ENCODE peak calls at places on chromosomes 13 and 19, in ten cellular contexts. One of them, this sample, is unnamed.

GRCh38 chr19:7292950-7293794 is 1.0 kb downstream of the INSR start:
- DNase-seq in COR-L47: no peak
- DNase-seq in activated CD4-positive, alpha-beta T cell treated with anti-CD3 and anti-CD28 coated beads, Interleukin-2, amount 50 U/mL, for 24 hours: no peak
- DNase-seq in non-pigmented ciliary epithelial cell: no peak
- DNase-seq in activated naive CD4-positive, alpha-beta T cell treated with anti-CD3 and anti-CD28 coated beads for 36 hours: peak
- DNase-seq in stimulated activated CD8-positive, alpha-beta memory T cell treated with anti-CD3 and anti-CD28 coated beads, Interleukin-4, amount 100 ng/mL, for 4 hours: no peak
- DNase-seq in stimulated activated naive CD8-positive, alpha-beta T cell treated with anti-CD3 and anti-CD28 coated beads, Interleukin-15, Interleukin-2, amounts not matched to agents 100 U/mL and 50 U/mL, for 24 hours: peak
- DNase-seq in retinal pigment epithelial cell: no peak
- DNase-seq in AG09309: no peak
- DNase-seq in H54: no peak
- DNase-seq in this sample: no peak

GRCh38 chr13:69904784-69905183 is 202.8 kb upstream of the ATXN8OS start:
- DNase-seq in COR-L47: no peak
- DNase-seq in activated CD4-positive, alpha-beta T cell treated with anti-CD3 and anti-CD28 coated beads, Interleukin-2, amount 50 U/mL, for 24 hours: no peak
- DNase-seq in non-pigmented ciliary epithelial cell: no peak
- DNase-seq in activated naive CD4-positive, alpha-beta T cell treated with anti-CD3 and anti-CD28 coated beads for 36 hours: no peak
- DNase-seq in stimulated activated CD8-positive, alpha-beta memory T cell treated with anti-CD3 and anti-CD28 coated beads, Interleukin-4, amount 100 ng/mL, for 4 hours: no peak
- DNase-seq in stimulated activated naive CD8-positive, alpha-beta T cell treated with anti-CD3 and anti-CD28 coated beads, Interleukin-15, Interleukin-2, amounts not matched to agents 100 U/mL and 50 U/mL, for 24 hours: no peak
- DNase-seq in retinal pigment epithelial cell: peak
- DNase-seq in AG09309: no peak
- DNase-seq in H54: no peak
- DNase-seq in this sample: no peak

GRCh38 chr13:109207618-109208017 is 578.2 kb downstream of the MYO16 start:
- DNase-seq in COR-L47: no peak
- DNase-seq in activated CD4-positive, alpha-beta T cell treated with anti-CD3 and anti-CD28 coated beads, Interleukin-2, amount 50 U/mL, for 24 hours: no peak
- DNase-seq in non-pigmented ciliary epithelial cell: no peak
- DNase-seq in activated naive CD4-positive, alpha-beta T cell treated with anti-CD3 and anti-CD28 coated beads for 36 hours: no peak
- DNase-seq in stimulated activated CD8-positive, alpha-beta memory T cell treated with anti-CD3 and anti-CD28 coated beads, Interleukin-4, amount 100 ng/mL, for 4 hours: no peak
- DNase-seq in stimulated activated naive CD8-positive, alpha-beta T cell treated with anti-CD3 and anti-CD28 coated beads, Interleukin-15, Interleukin-2, amounts not matched to agents 100 U/mL and 50 U/mL, for 24 hours: no peak
- DNase-seq in retinal pigment epithelial cell: no peak
- DNase-seq in AG09309: no peak
- DNase-seq in H54: no peak
- DNase-seq in this sample: no peak

GRCh38 chr13:29081697-29082440 is 261.7 kb downstream of the MTUS2 start:
- DNase-seq in COR-L47: no peak
- DNase-seq in activated CD4-positive, alpha-beta T cell treated with anti-CD3 and anti-CD28 coated beads, Interleukin-2, amount 50 U/mL, for 24 hours: no peak
- DNase-seq in non-pigmented ciliary epithelial cell: no peak
- DNase-seq in activated naive CD4-positive, alpha-beta T cell treated with anti-CD3 and anti-CD28 coated beads for 36 hours: no peak
- DNase-seq in stimulated activated CD8-positive, alpha-beta memory T cell treated with anti-CD3 and anti-CD28 coated beads, Interleukin-4, amount 100 ng/mL, for 4 hours: no peak
- DNase-seq in stimulated activated naive CD8-positive, alpha-beta T cell treated with anti-CD3 and anti-CD28 coated beads, Interleukin-15, Interleukin-2, amounts not matched to agents 100 U/mL and 50 U/mL, for 24 hours: no peak
- DNase-seq in retinal pigment epithelial cell: no peak
- DNase-seq in AG09309: no peak
- DNase-seq in H54: no peak
- DNase-seq in this sample: no peak

GRCh38 chr13:37657134-37657533 is 58.6 kb upstream of the POSTN start:
- DNase-seq in COR-L47: no peak
- DNase-seq in activated CD4-positive, alpha-beta T cell treated with anti-CD3 and anti-CD28 coated beads, Interleukin-2, amount 50 U/mL, for 24 hours: no peak
- DNase-seq in non-pigmented ciliary epithelial cell: peak
- DNase-seq in activated naive CD4-positive, alpha-beta T cell treated with anti-CD3 and anti-CD28 coated beads for 36 hours: no peak
- DNase-seq in stimulated activated CD8-positive, alpha-beta memory T cell treated with anti-CD3 and anti-CD28 coated beads, Interleukin-4, amount 100 ng/mL, for 4 hours: no peak
- DNase-seq in stimulated activated naive CD8-positive, alpha-beta T cell treated with anti-CD3 and anti-CD28 coated beads, Interleukin-15, Interleukin-2, amounts not matched to agents 100 U/mL and 50 U/mL, for 24 hours: no peak
- DNase-seq in retinal pigment epithelial cell: peak
- DNase-seq in AG09309: no peak
- DNase-seq in H54: peak
- DNase-seq in this sample: peak

GRCh38 chr13:23146811-23147245 is 34.0 kb upstream of the SGCG start:
- DNase-seq in COR-L47: no peak
- DNase-seq in activated CD4-positive, alpha-beta T cell treated with anti-CD3 and anti-CD28 coated beads, Interleukin-2, amount 50 U/mL, for 24 hours: no peak
- DNase-seq in non-pigmented ciliary epithelial cell: no peak
- DNase-seq in activated naive CD4-positive, alpha-beta T cell treated with anti-CD3 and anti-CD28 coated beads for 36 hours: no peak
- DNase-seq in stimulated activated CD8-positive, alpha-beta memory T cell treated with anti-CD3 and anti-CD28 coated beads, Interleukin-4, amount 100 ng/mL, for 4 hours: no peak
- DNase-seq in stimulated activated naive CD8-positive, alpha-beta T cell treated with anti-CD3 and anti-CD28 coated beads, Interleukin-15, Interleukin-2, amounts not matched to agents 100 U/mL and 50 U/mL, for 24 hours: no peak
- DNase-seq in retinal pigment epithelial cell: no peak
- DNase-seq in AG09309: no peak
- DNase-seq in H54: no peak
- DNase-seq in this sample: no peak

GRCh38 chr13:97719759-97720158 is 233.7 kb upstream of the IPO5 start:
- DNase-seq in COR-L47: no peak
- DNase-seq in activated CD4-positive, alpha-beta T cell treated with anti-CD3 and anti-CD28 coated beads, Interleukin-2, amount 50 U/mL, for 24 hours: no peak
- DNase-seq in non-pigmented ciliary epithelial cell: no peak
- DNase-seq in activated naive CD4-positive, alpha-beta T cell treated with anti-CD3 and anti-CD28 coated beads for 36 hours: no peak
- DNase-seq in stimulated activated CD8-positive, alpha-beta memory T cell treated with anti-CD3 and anti-CD28 coated beads, Interleukin-4, amount 100 ng/mL, for 4 hours: no peak
- DNase-seq in stimulated activated naive CD8-positive, alpha-beta T cell treated with anti-CD3 and anti-CD28 coated beads, Interleukin-15, Interleukin-2, amounts not matched to agents 100 U/mL and 50 U/mL, for 24 hours: no peak
- DNase-seq in retinal pigment epithelial cell: no peak
- DNase-seq in AG09309: no peak
- DNase-seq in H54: no peak
- DNase-seq in this sample: no peak

GRCh38 chr19:50330365-50331078 is 1.3 kb upstream of the KCNC3 start:
- DNase-seq in COR-L47: no peak
- DNase-seq in activated CD4-positive, alpha-beta T cell treated with anti-CD3 and anti-CD28 coated beads, Interleukin-2, amount 50 U/mL, for 24 hours: peak
- DNase-seq in non-pigmented ciliary epithelial cell: no peak
- DNase-seq in activated naive CD4-positive, alpha-beta T cell treated with anti-CD3 and anti-CD28 coated beads for 36 hours: peak
- DNase-seq in stimulated activated CD8-positive, alpha-beta memory T cell treated with anti-CD3 and anti-CD28 coated beads, Interleukin-4, amount 100 ng/mL, for 4 hours: peak
- DNase-seq in stimulated activated naive CD8-positive, alpha-beta T cell treated with anti-CD3 and anti-CD28 coated beads, Interleukin-15, Interleukin-2, amounts not matched to agents 100 U/mL and 50 U/mL, for 24 hours: peak
- DNase-seq in retinal pigment epithelial cell: no peak
- DNase-seq in AG09309: no peak
- DNase-seq in H54: peak
- DNase-seq in this sample: no peak

GRCh38 chr19:10587839-10588150 is 683 bp upstream of the AP1M2 start:
- DNase-seq in COR-L47: no peak
- DNase-seq in activated CD4-positive, alpha-beta T cell treated with anti-CD3 and anti-CD28 coated beads, Interleukin-2, amount 50 U/mL, for 24 hours: no peak
- DNase-seq in non-pigmented ciliary epithelial cell: no peak
- DNase-seq in activated naive CD4-positive, alpha-beta T cell treated with anti-CD3 and anti-CD28 coated beads for 36 hours: no peak
- DNase-seq in stimulated activated CD8-positive, alpha-beta memory T cell treated with anti-CD3 and anti-CD28 coated beads, Interleukin-4, amount 100 ng/mL, for 4 hours: no peak
- DNase-seq in stimulated activated naive CD8-positive, alpha-beta T cell treated with anti-CD3 and anti-CD28 coated beads, Interleukin-15, Interleukin-2, amounts not matched to agents 100 U/mL and 50 U/mL, for 24 hours: no peak
- DNase-seq in retinal pigment epithelial cell: no peak
- DNase-seq in AG09309: no peak
- DNase-seq in H54: no peak
- DNase-seq in this sample: no peak

GRCh38 chr13:94795292-94795691 is 82.9 kb upstream of the SOX21 start:
- DNase-seq in COR-L47: no peak
- DNase-seq in activated CD4-positive, alpha-beta T cell treated with anti-CD3 and anti-CD28 coated beads, Interleukin-2, amount 50 U/mL, for 24 hours: no peak
- DNase-seq in non-pigmented ciliary epithelial cell: no peak
- DNase-seq in activated naive CD4-positive, alpha-beta T cell treated with anti-CD3 and anti-CD28 coated beads for 36 hours: no peak
- DNase-seq in stimulated activated CD8-positive, alpha-beta memory T cell treated with anti-CD3 and anti-CD28 coated beads, Interleukin-4, amount 100 ng/mL, for 4 hours: no peak
- DNase-seq in stimulated activated naive CD8-positive, alpha-beta T cell treated with anti-CD3 and anti-CD28 coated beads, Interleukin-15, Interleukin-2, amounts not matched to agents 100 U/mL and 50 U/mL, for 24 hours: no peak
- DNase-seq in retinal pigment epithelial cell: no peak
- DNase-seq in AG09309: no peak
- DNase-seq in H54: no peak
- DNase-seq in this sample: no peak

GRCh38 chr13:94481966-94482365 is 2.5 kb upstream of the DCT start:
- DNase-seq in COR-L47: no peak
- DNase-seq in activated CD4-positive, alpha-beta T cell treated with anti-CD3 and anti-CD28 coated beads, Interleukin-2, amount 50 U/mL, for 24 hours: no peak
- DNase-seq in non-pigmented ciliary epithelial cell: peak
- DNase-seq in activated naive CD4-positive, alpha-beta T cell treated with anti-CD3 and anti-CD28 coated beads for 36 hours: no peak
- DNase-seq in stimulated activated CD8-positive, alpha-beta memory T cell treated with anti-CD3 and anti-CD28 coated beads, Interleukin-4, amount 100 ng/mL, for 4 hours: no peak
- DNase-seq in stimulated activated naive CD8-positive, alpha-beta T cell treated with anti-CD3 and anti-CD28 coated beads, Interleukin-15, Interleukin-2, amounts not matched to agents 100 U/mL and 50 U/mL, for 24 hours: no peak
- DNase-seq in retinal pigment epithelial cell: peak
- DNase-seq in AG09309: peak
- DNase-seq in H54: peak
- DNase-seq in this sample: peak

GRCh38 chr19:4896372-4896771 is 6.3 kb downstream of the ARRDC5 start:
- DNase-seq in COR-L47: no peak
- DNase-seq in activated CD4-positive, alpha-beta T cell treated with anti-CD3 and anti-CD28 coated beads, Interleukin-2, amount 50 U/mL, for 24 hours: no peak
- DNase-seq in non-pigmented ciliary epithelial cell: no peak
- DNase-seq in activated naive CD4-positive, alpha-beta T cell treated with anti-CD3 and anti-CD28 coated beads for 36 hours: no peak
- DNase-seq in stimulated activated CD8-positive, alpha-beta memory T cell treated with anti-CD3 and anti-CD28 coated beads, Interleukin-4, amount 100 ng/mL, for 4 hours: no peak
- DNase-seq in stimulated activated naive CD8-positive, alpha-beta T cell treated with anti-CD3 and anti-CD28 coated beads, Interleukin-15, Interleukin-2, amounts not matched to agents 100 U/mL and 50 U/mL, for 24 hours: no peak
- DNase-seq in retinal pigment epithelial cell: no peak
- DNase-seq in AG09309: no peak
- DNase-seq in H54: peak
- DNase-seq in this sample: no peak

GRCh38 chr19:35459414-35460082 is 11.5 kb downstream of the FFAR2 start:
- DNase-seq in COR-L47: no peak
- DNase-seq in activated CD4-positive, alpha-beta T cell treated with anti-CD3 and anti-CD28 coated beads, Interleukin-2, amount 50 U/mL, for 24 hours: no peak
- DNase-seq in non-pigmented ciliary epithelial cell: no peak
- DNase-seq in activated naive CD4-positive, alpha-beta T cell treated with anti-CD3 and anti-CD28 coated beads for 36 hours: no peak
- DNase-seq in stimulated activated CD8-positive, alpha-beta memory T cell treated with anti-CD3 and anti-CD28 coated beads, Interleukin-4, amount 100 ng/mL, for 4 hours: no peak
- DNase-seq in stimulated activated naive CD8-positive, alpha-beta T cell treated with anti-CD3 and anti-CD28 coated beads, Interleukin-15, Interleukin-2, amounts not matched to agents 100 U/mL and 50 U/mL, for 24 hours: no peak
- DNase-seq in retinal pigment epithelial cell: no peak
- DNase-seq in AG09309: no peak
- DNase-seq in H54: no peak
- DNase-seq in this sample: no peak

GRCh38 chr19:29881386-29881785 is 60.7 kb upstream of the URI1 start:
- DNase-seq in COR-L47: no peak
- DNase-seq in activated CD4-positive, alpha-beta T cell treated with anti-CD3 and anti-CD28 coated beads, Interleukin-2, amount 50 U/mL, for 24 hours: no peak
- DNase-seq in non-pigmented ciliary epithelial cell: no peak
- DNase-seq in activated naive CD4-positive, alpha-beta T cell treated with anti-CD3 and anti-CD28 coated beads for 36 hours: no peak
- DNase-seq in stimulated activated CD8-positive, alpha-beta memory T cell treated with anti-CD3 and anti-CD28 coated beads, Interleukin-4, amount 100 ng/mL, for 4 hours: no peak
- DNase-seq in stimulated activated naive CD8-positive, alpha-beta T cell treated with anti-CD3 and anti-CD28 coated beads, Interleukin-15, Interleukin-2, amounts not matched to agents 100 U/mL and 50 U/mL, for 24 hours: no peak
- DNase-seq in retinal pigment epithelial cell: no peak
- DNase-seq in AG09309: no peak
- DNase-seq in H54: peak
- DNase-seq in this sample: no peak

GRCh38 chr19:49057636-49058234 is at the start of gene CGB7:
- DNase-seq in COR-L47: no peak
- DNase-seq in activated CD4-positive, alpha-beta T cell treated with anti-CD3 and anti-CD28 coated beads, Interleukin-2, amount 50 U/mL, for 24 hours: no peak
- DNase-seq in non-pigmented ciliary epithelial cell: no peak
- DNase-seq in activated naive CD4-positive, alpha-beta T cell treated with anti-CD3 and anti-CD28 coated beads for 36 hours: peak
- DNase-seq in stimulated activated CD8-positive, alpha-beta memory T cell treated with anti-CD3 and anti-CD28 coated beads, Interleukin-4, amount 100 ng/mL, for 4 hours: no peak
- DNase-seq in stimulated activated naive CD8-positive, alpha-beta T cell treated with anti-CD3 and anti-CD28 coated beads, Interleukin-15, Interleukin-2, amounts not matched to agents 100 U/mL and 50 U/mL, for 24 hours: peak
- DNase-seq in retinal pigment epithelial cell: no peak
- DNase-seq in AG09309: no peak
- DNase-seq in H54: peak
- DNase-seq in this sample: peak

GRCh38 chr19:6239871-6240676 is 39.7 kb downstream of the MLLT1 start:
- DNase-seq in COR-L47: no peak
- DNase-seq in activated CD4-positive, alpha-beta T cell treated with anti-CD3 and anti-CD28 coated beads, Interleukin-2, amount 50 U/mL, for 24 hours: no peak
- DNase-seq in non-pigmented ciliary epithelial cell: no peak
- DNase-seq in activated naive CD4-positive, alpha-beta T cell treated with anti-CD3 and anti-CD28 coated beads for 36 hours: no peak
- DNase-seq in stimulated activated CD8-positive, alpha-beta memory T cell treated with anti-CD3 and anti-CD28 coated beads, Interleukin-4, amount 100 ng/mL, for 4 hours: no peak
- DNase-seq in stimulated activated naive CD8-positive, alpha-beta T cell treated with anti-CD3 and anti-CD28 coated beads, Interleukin-15, Interleukin-2, amounts not matched to agents 100 U/mL and 50 U/mL, for 24 hours: no peak
- DNase-seq in retinal pigment epithelial cell: no peak
- DNase-seq in AG09309: no peak
- DNase-seq in H54: no peak
- DNase-seq in this sample: no peak

GRCh38 chr13:78015782-78016181 is 97.2 kb upstream of the EDNRB start:
- DNase-seq in COR-L47: no peak
- DNase-seq in activated CD4-positive, alpha-beta T cell treated with anti-CD3 and anti-CD28 coated beads, Interleukin-2, amount 50 U/mL, for 24 hours: no peak
- DNase-seq in non-pigmented ciliary epithelial cell: no peak
- DNase-seq in activated naive CD4-positive, alpha-beta T cell treated with anti-CD3 and anti-CD28 coated beads for 36 hours: no peak
- DNase-seq in stimulated activated CD8-positive, alpha-beta memory T cell treated with anti-CD3 and anti-CD28 coated beads, Interleukin-4, amount 100 ng/mL, for 4 hours: no peak
- DNase-seq in stimulated activated naive CD8-positive, alpha-beta T cell treated with anti-CD3 and anti-CD28 coated beads, Interleukin-15, Interleukin-2, amounts not matched to agents 100 U/mL and 50 U/mL, for 24 hours: no peak
- DNase-seq in retinal pigment epithelial cell: no peak
- DNase-seq in AG09309: no peak
- DNase-seq in H54: no peak
- DNase-seq in this sample: no peak

GRCh38 chr19:15337202-15337601 is 4.9 kb upstream of the BRD4 start:
- DNase-seq in COR-L47: no peak
- DNase-seq in activated CD4-positive, alpha-beta T cell treated with anti-CD3 and anti-CD28 coated beads, Interleukin-2, amount 50 U/mL, for 24 hours: no peak
- DNase-seq in non-pigmented ciliary epithelial cell: no peak
- DNase-seq in activated naive CD4-positive, alpha-beta T cell treated with anti-CD3 and anti-CD28 coated beads for 36 hours: no peak
- DNase-seq in stimulated activated CD8-positive, alpha-beta memory T cell treated with anti-CD3 and anti-CD28 coated beads, Interleukin-4, amount 100 ng/mL, for 4 hours: no peak
- DNase-seq in stimulated activated naive CD8-positive, alpha-beta T cell treated with anti-CD3 and anti-CD28 coated beads, Interleukin-15, Interleukin-2, amounts not matched to agents 100 U/mL and 50 U/mL, for 24 hours: no peak
- DNase-seq in retinal pigment epithelial cell: no peak
- DNase-seq in AG09309: peak
- DNase-seq in H54: no peak
- DNase-seq in this sample: no peak

GRCh38 chr13:46354143-46355087 is 32.6 kb downstream of the RUBCNL start:
- DNase-seq in COR-L47: no peak
- DNase-seq in activated CD4-positive, alpha-beta T cell treated with anti-CD3 and anti-CD28 coated beads, Interleukin-2, amount 50 U/mL, for 24 hours: no peak
- DNase-seq in non-pigmented ciliary epithelial cell: peak
- DNase-seq in activated naive CD4-positive, alpha-beta T cell treated with anti-CD3 and anti-CD28 coated beads for 36 hours: peak
- DNase-seq in stimulated activated CD8-positive, alpha-beta memory T cell treated with anti-CD3 and anti-CD28 coated beads, Interleukin-4, amount 100 ng/mL, for 4 hours: no peak
- DNase-seq in stimulated activated naive CD8-positive, alpha-beta T cell treated with anti-CD3 and anti-CD28 coated beads, Interleukin-15, Interleukin-2, amounts not matched to agents 100 U/mL and 50 U/mL, for 24 hours: peak
- DNase-seq in retinal pigment epithelial cell: peak
- DNase-seq in AG09309: peak
- DNase-seq in H54: peak
- DNase-seq in this sample: peak